ENCODE peak calls at places on chromosomes 11 and 22, in seven cellular contexts. K, W, O, I, Z, U and F are unnamed samples.
A peak's percentile ranks its signal among the peaks of the same experiment; 100 is the strongest.

GRCh38 chr11:65590240-65590738 is 5.3 kb downstream of the KCNK7 start:
- DNase-seq in K (peak; percentile 78), W (no peak), O (no peak), I (peak; percentile 85), Z (no peak), U (no peak), F (no peak)

GRCh38 chr11:5618807-5619206 is 6.0 kb upstream of the TRIM34 start:
- DNase-seq in K (no peak), W (no peak), O (no peak), I (no peak), Z (no peak), U (no peak), F (no peak)

GRCh38 chr22:38843201-38843715 is 570 bp downstream of the NPTXR start:
- DNase-seq in K (peak; percentile 92), W (no peak), O (peak; percentile 89), I (peak; percentile 71), Z (no peak), U (no peak), F (no peak)

GRCh38 chr11:83072689-83073242 is 1.1 kb upstream of the RAB30 start:
- DNase-seq in K (no peak), W (no peak), O (peak; percentile 11), I (no peak), Z (no peak), U (no peak), F (no peak)

GRCh38 chr11:83691387-83692088 is 405.4 kb upstream of the CCDC90B start:
- DNase-seq in K (no peak), W (peak; percentile 22), O (no peak), I (no peak), Z (no peak), U (peak; percentile 26), F (no peak)

GRCh38 chr11:2696461-2696860 is 3.3 kb downstream of the KCNQ1OT1 start:
- DNase-seq in K (no peak), W (no peak), O (no peak), I (no peak), Z (no peak), U (no peak), F (no peak)

GRCh38 chr11:113796663-113797259 is 17.2 kb downstream of the CLDN25 start:
- DNase-seq in K (no peak), W (no peak), O (peak; percentile 71), I (no peak), Z (no peak), U (peak; percentile 36), F (no peak)

GRCh38 chr11:130216591-130217132 is 57.1 kb downstream of the ST14 start:
- DNase-seq in K (no peak), W (no peak), O (no peak), I (no peak), Z (no peak), U (no peak), F (peak; percentile 84)

GRCh38 chr11:66190776-66191175 is 77.7 kb upstream of the RAB1B start:
- DNase-seq in K (no peak), W (no peak), O (no peak), I (no peak), Z (no peak), U (no peak), F (no peak)

GRCh38 chr11:2166091-2166851 is 5.3 kb upstream of the INS start:
- DNase-seq in K (peak; percentile 90), W (no peak), O (peak; percentile 67), I (no peak), Z (no peak), U (no peak), F (no peak)

GRCh38 chr11:11816511-11817319 is 25.1 kb upstream of the USP47 start:
- DNase-seq in K (no peak), W (no peak), O (no peak), I (no peak), Z (no peak), U (no peak), F (no peak)

GRCh38 chr11:92837595-92837994 is 131.9 kb upstream of the MTNR1B start:
- DNase-seq in K (no peak), W (no peak), O (no peak), I (no peak), Z (no peak), U (no peak), F (no peak)

GRCh38 chr11:62599069-62599696 is 2.5 kb downstream of the MTA2 start:
- DNase-seq in K (no peak), W (peak; percentile 97), O (peak; percentile 77), I (peak; percentile 97), Z (peak; percentile 95), U (peak; percentile 82), F (peak; percentile 98)

GRCh38 chr11:9489366-9489765 is 28.6 kb downstream of the ZNF143 start:
- DNase-seq in K (no peak), W (no peak), O (no peak), I (no peak), Z (no peak), U (no peak), F (no peak)

GRCh38 chr11:123301696-123302400 is 106.8 kb upstream of the CLMP start:
- DNase-seq in K (peak; percentile 93), W (peak; percentile 31), O (peak; percentile 94), I (peak; percentile 74), Z (no peak), U (peak; percentile 33), F (no peak)

GRCh38 chr11:120123946-120124345 is 14.0 kb downstream of the TRIM29 start:
- DNase-seq in K (no peak), W (no peak), O (no peak), I (no peak), Z (no peak), U (no peak), F (no peak)

GRCh38 chr11:73662445-73663157 is 16.2 kb downstream of the PLEKHB1 start:
- DNase-seq in K (no peak), W (no peak), O (no peak), I (no peak), Z (no peak), U (no peak), F (no peak)

GRCh38 chr11:57772562-57772961 is 11.0 kb downstream of the CTNND1 start:
- DNase-seq in K (no peak), W (no peak), O (no peak), I (no peak), Z (no peak), U (no peak), F (no peak)

GRCh38 chr11:6757373-6757967 is 14.3 kb downstream of the OR2AG2 start:
- DNase-seq in K (no peak), W (peak; percentile 34), O (peak; percentile 70), I (no peak), Z (no peak), U (peak; percentile 29), F (peak; percentile 34)

GRCh38 chr11:8260202-8260996 is 3.3 kb downstream of the LMO1 start:
- DNase-seq in K (no peak), W (peak; percentile 1), O (no peak), I (no peak), Z (no peak), U (no peak), F (no peak)

GRCh38 chr11:110251837-110252236 is 44.6 kb downstream of the RDX start:
- DNase-seq in K (no peak), W (no peak), O (no peak), I (no peak), Z (no peak), U (peak; percentile 81), F (no peak)

GRCh38 chr22:41197808-41198585 is 7.1 kb upstream of the L3MBTL2 start:
- DNase-seq in K (no peak), W (peak; percentile 34), O (peak; percentile 68), I (peak; percentile 55), Z (no peak), U (peak; percentile 53), F (no peak)

GRCh38 chr11:122306776-122307479 is 190.9 kb upstream of the BLID start:
- DNase-seq in K (no peak), W (no peak), O (no peak), I (no peak), Z (no peak), U (no peak), F (no peak)

GRCh38 chr11:116701297-116701801 is 71.4 kb downstream of the BUD13 start:
- DNase-seq in K (no peak), W (no peak), O (no peak), I (no peak), Z (no peak), U (no peak), F (no peak)
- TF ChIP-seq CTCF in K (no peak), W (no peak), O (no peak), I (no peak), Z (no peak), U (no peak), F (no peak)

GRCh38 chr22:31651667-31652066 is 10.3 kb downstream of the PISD start:
- DNase-seq in K (no peak), W (no peak), O (no peak), I (no peak), Z (no peak), U (no peak), F (no peak)
- H3K4me1 ChIP-seq in K (peaks cover 21% of the 10 kb centered on the region), W (no peaks in the 10 kb centered on the region), O (no peaks in the 10 kb centered on the region), I (peaks cover 21% of the 10 kb centered on the region), Z (no peaks in the 10 kb centered on the region), U (no peaks in the 10 kb centered on the region), F (peaks cover 10% of the 10 kb centered on the region)

GRCh38 chr22:44919691-44920090 is 90.1 kb downstream of the PHF21B start:
- DNase-seq in K (no peak), W (no peak), O (no peak), I (no peak), Z (no peak), U (no peak), F (no peak)

GRCh38 chr22:44917372-44918165 is 92.2 kb downstream of the PHF21B start:
- DNase-seq in K (no peak), W (no peak), O (no peak), I (no peak), Z (no peak), U (no peak), F (no peak)

GRCh38 chr22:44918925-44919392 is 90.8 kb downstream of the PHF21B start:
- DNase-seq in K (no peak), W (no peak), O (no peak), I (no peak), Z (no peak), U (no peak), F (no peak)

GRCh38 chr22:44918166-44918924 is 91.5 kb downstream of the PHF21B start:
- DNase-seq in K (no peak), W (no peak), O (no peak), I (peak; percentile 44), Z (no peak), U (no peak), F (no peak)

DNA sequence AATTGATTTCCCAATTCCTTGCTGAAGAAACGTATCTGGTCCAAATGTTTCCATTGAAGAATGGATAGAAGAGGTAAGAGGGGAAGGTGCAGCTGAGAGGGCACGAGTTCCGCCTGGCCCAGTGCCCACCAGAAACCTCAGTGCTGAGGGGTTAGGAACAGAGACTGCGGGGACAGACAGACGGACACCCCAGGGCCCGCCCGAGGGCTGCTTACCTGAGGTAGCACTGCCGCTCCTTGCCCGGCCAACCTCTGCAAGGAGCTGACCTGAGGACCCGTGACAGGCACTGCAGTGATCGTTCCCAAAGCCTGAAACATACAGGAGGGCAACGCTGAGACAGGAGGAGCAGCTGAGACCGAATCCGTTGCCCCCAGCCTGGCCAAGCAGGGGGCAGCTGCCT is 89.6 kb downstream of the PHF21B start:
- DNase-seq in K (no peak), W (no peak), O (no peak), I (no peak), Z (no peak), U (no peak), F (no peak)
- TF ChIP-seq CTCF in K (no peak), W (no peak), O (no peak), I (no peak), Z (no peak), U (no peak), F (no peak)

DNA sequence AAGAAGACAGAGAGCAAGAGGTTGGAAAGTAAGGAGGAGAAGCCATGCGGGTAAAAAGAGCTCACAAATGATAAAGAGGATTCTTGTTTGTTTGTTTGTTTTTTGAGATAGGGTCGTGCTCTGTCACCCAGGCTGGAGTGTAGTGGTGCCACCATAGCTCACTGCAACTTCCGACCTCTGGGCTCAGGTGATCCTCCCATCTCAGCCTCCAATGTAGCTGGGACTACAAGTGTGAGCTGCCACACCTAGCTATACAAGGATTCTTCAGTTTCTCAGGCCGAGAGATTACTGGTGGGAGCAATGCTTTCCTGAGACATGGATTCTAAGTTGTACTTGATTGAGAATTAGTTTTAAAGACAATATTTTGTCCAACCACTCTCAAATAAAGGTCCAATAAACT is 55.6 kb downstream of the CLTCL1 start:
- DNase-seq in K (no peak), W (no peak), O (no peak), I (no peak), Z (no peak), U (no peak), F (no peak)
- H3K4me1 ChIP-seq in K (no peaks in the 10 kb centered on the region), W (no peaks in the 10 kb centered on the region), O (no peaks in the 10 kb centered on the region), I (peaks cover 19% of the 10 kb centered on the region), Z (no peaks in the 10 kb centered on the region), U (no peaks in the 10 kb centered on the region), F (peaks cover 13% of the 10 kb centered on the region)